ENCODE peak calls at places on chromosomes 2 and 18, in six cellular contexts. X, Q, C, R, I and J are unnamed samples.

GRCh38 chr2:24101992-24102391 is 17.4 kb upstream of the TP53I3 start:
- DNase-seq in I (no peak), Q (no peak), C (no peak), X (no peak), R (no peak), J (no peak)

GRCh38 chr2:74502147-74502719 is 2.8 kb upstream of the LBX2 start:
- DNase-seq in I (no peak), X (no peak), Q (peak), C (no peak), R (no peak), J (peak)

GRCh38 chr18:56973487-56973886 is 173.4 kb upstream of the BOD1L2 start:
- DNase-seq in Q (peak), I (no peak), X (no peak), R (no peak), C (no peak), J (peak)

GRCh38 chr2:69017080-69017479 is 4.1 kb downstream of the ANTXR1 start:
- DNase-seq in X (no peak), Q (peak), I (no peak), R (no peak), C (peak), J (peak)

GRCh38 chr2:348517-348916 is 60.6 kb upstream of the ALKAL2 start:
- DNase-seq in R (no peak), I (no peak), Q (peak), C (no peak), X (no peak), J (no peak)

GRCh38 chr2:192288290-192288689 is 93.6 kb upstream of the TMEFF2 start:
- DNase-seq in I (no peak), C (no peak), Q (no peak), R (no peak), X (no peak), J (no peak)

GRCh38 chr2:218727502-218728165 is 17.0 kb downstream of the TTLL4 start:
- DNase-seq in X (no peak), Q (peak), R (no peak), I (no peak), C (no peak), J (no peak)

GRCh38 chr2:45242161-45242741 is 233.0 kb upstream of the SIX2 start:
- DNase-seq in R (no peak), Q (peak), I (no peak), C (no peak), X (no peak), J (no peak)

GRCh38 chr2:132692816-132693215 is 22.8 kb upstream of the LYPD1 start:
- DNase-seq in I (no peak), C (no peak), R (no peak), Q (peak), X (no peak), J (no peak)

GRCh38 chr2:200354823-200355751 is 48.6 kb downstream of the SPATS2L start:
- DNase-seq in Q (no peak), I (no peak), X (no peak), C (no peak), R (no peak), J (no peak)

GRCh38 chr2:3522851-3523481 is 3.6 kb upstream of the ADI1 start:
- DNase-seq in X (no peak), Q (no peak), R (no peak), C (no peak), I (no peak), J (peak)

GRCh38 chr18:49459404-49460171 is 857 bp downstream of the DYM start:
- DNase-seq in R (no peak), I (peak), C (peak), Q (peak), X (no peak), J (no peak)

GRCh38 chr2:25201265-25201664 is 32.9 kb upstream of the POMC start:
- DNase-seq in X (no peak), I (no peak), Q (no peak), R (no peak), C (no peak), J (no peak)

GRCh38 chr2:20074901-20075300 is 23.5 kb upstream of the LAPTM4A start:
- DNase-seq in R (no peak), Q (no peak), X (no peak), I (no peak), C (no peak), J (no peak)

GRCh38 chr2:215970425-215970824 is 42.9 kb downstream of the MREG start:
- DNase-seq in X (no peak), Q (peak), I (no peak), R (no peak), C (peak), J (no peak)

GRCh38 chr2:211800001-211800400 is 738.6 kb downstream of the ERBB4 start:
- DNase-seq in C (no peak), I (no peak), R (no peak), X (no peak), Q (no peak), J (no peak)

GRCh38 chr2:235551965-235552364 is 58.1 kb downstream of the AGAP1 start:
- DNase-seq in X (no peak), I (no peak), C (peak), Q (peak), R (no peak), J (peak)

GRCh38 chr2:127405252-127405605 is 13.0 kb upstream of the PROC start:
- DNase-seq in I (no peak), X (no peak), C (no peak), Q (no peak), R (no peak), J (no peak)

GRCh38 chr2:119758881-119759450 is 756 bp upstream of the PTPN4 start:
- DNase-seq in Q (no peak), R (no peak), C (no peak), X (no peak), I (peak), J (no peak)

GRCh38 chr2:189024861-189025618 is 50.9 kb downstream of the COL3A1 start:
- DNase-seq in C (no peak), Q (no peak), R (no peak), X (no peak), I (no peak), J (peak)

GRCh38 chr2:15695582-15696330 is 104.1 kb downstream of the DDX1 start:
- DNase-seq in I (no peak), C (no peak), Q (no peak), R (no peak), X (no peak), J (no peak)

GRCh38 chr2:69645026-69645425 is 1.5 kb upstream of the AAK1 start:
- DNase-seq in R (no peak), X (no peak), Q (no peak), C (no peak), I (no peak), J (no peak)

GRCh38 chr2:200795044-200795443 is 16.7 kb upstream of the BZW1 start:
- DNase-seq in X (no peak), Q (peak), C (no peak), I (no peak), R (no peak), J (no peak)

GRCh38 chr2:14626873-14627272 is 5.6 kb upstream of the LRATD1 start:
- DNase-seq in X (no peak), C (no peak), R (no peak), Q (no peak), I (no peak), J (no peak)

GRCh38 chr2:201768918-201769317 is 11.8 kb downstream of the ALS2 start:
- DNase-seq in Q (peak), R (no peak), I (no peak), X (peak), C (peak), J (peak)

GRCh38 chr18:58528011-58528367 is 100.9 kb downstream of the ALPK2 start:
- DNase-seq in X (no peak), C (no peak), Q (no peak), R (no peak), I (no peak), J (no peak)

GRCh38 chr18:10417191-10417590 is 37.2 kb upstream of the APCDD1 start:
- DNase-seq in X (no peak), R (no peak), Q (no peak), I (no peak), C (no peak), J (no peak)